ENCODE peak calls at places on chromosomes 1 and 21, in ten cellular contexts. Y, B, M, G, X, V, F, C, J and I are unnamed samples.
A peak's percentile ranks its signal among the peaks of the same experiment; 100 is the strongest.

GRCh38 chr1:111553199-111553598 is 49.8 kb upstream of the ADORA3 start:
- DNase-seq in Y (no peak), F (no peak), J (no peak), C (no peak), X (peak; percentile 14), V (no peak), B (no peak), M (no peak), G (no peak), I (no peak)

GRCh38 chr1:177257128-177257527 is 86.4 kb downstream of the BRINP2 start:
- DNase-seq in M (no peak), F (no peak), B (no peak), Y (no peak), X (no peak), J (no peak), V (no peak), G (no peak), C (no peak), I (no peak)

GRCh38 chr1:85576256-85576641 is 4.3 kb upstream of the CCN1 start:
- DNase-seq in J (no peak), B (no peak), V (no peak), M (no peak), F (no peak), C (no peak), Y (no peak), G (no peak), X (no peak), I (no peak)

GRCh38 chr1:150006881-150007401 is 3.6 kb downstream of the OTUD7B start:
- DNase-seq in Y (no peak), M (no peak), C (no peak), G (no peak), J (no peak), F (no peak), V (no peak), B (no peak), X (no peak), I (no peak)

GRCh38 chr1:86938450-86938849 is 24.0 kb downstream of the HS2ST1 start:
- DNase-seq in Y (no peak), J (no peak), M (no peak), B (no peak), X (no peak), V (no peak), G (no peak), C (no peak), F (no peak), I (no peak)

GRCh38 chr1:22976461-22977243 is 4.0 kb upstream of the LACTBL1 start:
- DNase-seq in G (peak; percentile 59), J (peak; percentile 30), F (peak; percentile 32), B (peak; percentile 74), C (peak; percentile 27), X (peak; percentile 77), Y (peak; percentile 35), M (peak; percentile 84), V (peak; percentile 73), I (peak; percentile 72)

GRCh38 chr21:34594566-34595234 is 20.2 kb downstream of the RCAN1 start:
- DNase-seq in J (no peak), Y (no peak), B (no peak), V (no peak), X (no peak), C (no peak), F (no peak), M (no peak), G (no peak), I (no peak)

GRCh38 chr1:239237912-239238311 is 148.5 kb upstream of the CHRM3 start:
- DNase-seq in C (no peak), J (no peak), G (no peak), F (no peak), V (no peak), M (peak; percentile 22), B (no peak), Y (no peak), X (no peak), I (no peak)

GRCh38 chr1:184118051-184118450 is 66.5 kb downstream of the TSEN15 start:
- DNase-seq in Y (no peak), F (no peak), G (no peak), X (peak; percentile 61), B (no peak), J (no peak), V (no peak), M (no peak), C (no peak), I (no peak)

GRCh38 chr1:201999625-202000238 is 10.7 kb upstream of the ELF3 start:
- DNase-seq in B (peak; percentile 36), V (peak; percentile 76), M (peak; percentile 84), Y (peak; percentile 22), J (peak; percentile 37), G (no peak), F (no peak), X (no peak), C (no peak), I (no peak)

GRCh38 chr1:156086256-156086662 is 4.0 kb upstream of the MEX3A start:
- DNase-seq in X (no peak), J (peak; percentile 50), V (no peak), M (no peak), B (no peak), F (no peak), G (peak; percentile 74), C (no peak), Y (no peak), I (no peak)

GRCh38 chr1:246434335-246434734 is 72.7 kb downstream of the SMYD3 start:
- DNase-seq in X (no peak), M (no peak), F (no peak), V (no peak), J (no peak), B (no peak), C (no peak), Y (no peak), G (no peak), I (no peak)

GRCh38 chr1:231550448-231550781 is 21.9 kb downstream of the TSNAX start:
- DNase-seq in J (no peak), G (no peak), C (peak; percentile 23), V (no peak), X (no peak), B (no peak), Y (peak; percentile 30), F (no peak), M (peak; percentile 36), I (no peak)

GRCh38 chr1:154176341-154176740 is 15.6 kb downstream of the TPM3 start:
- DNase-seq in V (no peak), G (no peak), F (no peak), B (no peak), C (no peak), Y (no peak), J (no peak), M (no peak), X (no peak), I (no peak)

GRCh38 chr1:37002898-37003297 is 31.4 kb downstream of the GRIK3 start:
- DNase-seq in V (no peak), X (no peak), C (no peak), J (no peak), Y (no peak), B (no peak), M (no peak), G (no peak), F (no peak), I (no peak)

GRCh38 chr1:94522304-94522703 is 19.3 kb downstream of the F3 start:
- DNase-seq in C (no peak), Y (no peak), G (no peak), J (no peak), M (peak; percentile 22), F (no peak), V (peak; percentile 13), X (no peak), B (peak; percentile 21), I (peak; percentile 58)

GRCh38 chr1:53754484-53755312 is 15.7 kb upstream of the GLIS1 start:
- DNase-seq in M (peak; percentile 77), V (peak; percentile 8), B (peak; percentile 57), X (no peak), G (no peak), J (no peak), C (peak; percentile 16), Y (peak; percentile 12), F (no peak), I (peak; percentile 71)